ENCODE peak calls at places on chromosomes 6 and 20, in ten cellular contexts. C is naive B cell; Z is stimulated activated CD4-positive, alpha-beta T cell treated with anti-CD3 and anti-CD28 coated beads, Interleukin-2, amount 100 ng/mL, for 48 hours; V is activated T-helper 1 cell treated with anti-CD3 and anti-CD28 coated beads, Interleukin-2, amount 50 U/mL, for 16 hours; A is ovary; I is tibial nerve; P is LoVo; K is PC-3; H is IMR-90; S is progenitor cell of endocrine pancreas. D is an unnamed sample.

GRCh38 chr6:136822379-136823127 is at the start of gene PEX7:
- DNase-seq in V (peak), S (peak), K (peak), P (peak), H (peak), A (peak), Z (peak), I (peak), C (peak), D (peak)

GRCh38 chr6:72048080-72048479 is 161.7 kb downstream of the RIMS1 start:
- DNase-seq in Z (no peak), H (no peak), S (no peak), C (no peak), A (no peak), V (no peak), I (no peak), P (no peak), K (no peak), D (no peak)

GRCh38 chr6:159104163-159104885 is 59.5 kb upstream of the TAGAP start:
- DNase-seq in H (peak), Z (peak), K (peak), V (peak), P (peak), C (peak), I (no peak), S (peak), A (peak), D (peak)

GRCh38 chr6:31308050-31308844 is 36.4 kb upstream of the HLA-C start:
- DNase-seq in P (peak), I (no peak), V (peak), A (no peak), K (no peak), S (peak), Z (peak), H (no peak), C (peak), D (no peak)

GRCh38 chr6:15872252-15873103 is 209.7 kb upstream of the DTNBP1 start:
- DNase-seq in H (no peak), P (no peak), S (no peak), A (no peak), I (no peak), C (no peak), K (no peak), V (no peak), Z (no peak), D (no peak)

GRCh38 chr6:122246906-122247658 is 152.4 kb upstream of the HSF2 start:
- DNase-seq in S (no peak), Z (no peak), H (no peak), A (no peak), C (no peak), V (no peak), I (no peak), K (no peak), P (no peak), D (no peak)

GRCh38 chr6:166008441-166009369 is 158.9 kb downstream of the TBXT start:
- DNase-seq in I (no peak), K (no peak), P (no peak), H (peak), S (peak), Z (no peak), C (no peak), V (no peak), A (peak), D (no peak)

GRCh38 chr20:17654649-17655285 is 27.3 kb downstream of the RRBP1 start:
- DNase-seq in S (peak), K (peak), H (peak), Z (no peak), A (peak), V (no peak), C (no peak), P (no peak), I (peak), D (peak)

GRCh38 chr6:125250511-125250910 is 51.3 kb downstream of the HDDC2 start:
- DNase-seq in S (no peak), P (no peak), K (no peak), H (no peak), V (no peak), I (no peak), C (no peak), Z (no peak), A (no peak), D (no peak)

GRCh38 chr6:43246301-43247114 is 3.2 kb downstream of the TTBK1 start:
- DNase-seq in I (no peak), V (no peak), C (no peak), K (no peak), H (no peak), S (peak), P (peak), Z (no peak), A (no peak), D (no peak)

GRCh38 chr6:1385129-1386042 is 4.0 kb upstream of the FOXF2 start:
- DNase-seq in C (no peak), Z (no peak), H (no peak), A (no peak), I (no peak), S (no peak), V (no peak), P (no peak), K (no peak), D (no peak)

GRCh38 chr6:143536866-143537691 is 25.6 kb upstream of the FUCA2 start:
- DNase-seq in S (peak), A (peak), Z (peak), V (peak), H (peak), K (peak), P (peak), I (peak), C (peak), D (peak)

GRCh38 chr20:49750611-49751396 is 37.1 kb upstream of the B4GALT5 start:
- DNase-seq in S (no peak), K (no peak), V (no peak), H (no peak), P (no peak), Z (no peak), I (no peak), A (no peak), C (no peak), D (no peak)

GRCh38 chr20:23928788-23929187 is 49.2 kb upstream of the CST5 start:
- DNase-seq in A (no peak), P (no peak), C (no peak), I (no peak), V (no peak), S (no peak), Z (no peak), H (no peak), K (peak), D (no peak)

GRCh38 chr20:53751394-53752368 is 158.0 kb upstream of the ZNF217 start:
- DNase-seq in K (peak), H (no peak), I (no peak), V (no peak), C (peak), A (no peak), S (no peak), Z (no peak), P (no peak), D (no peak)

GRCh38 chr6:43951063-43951755 is 176.0 kb downstream of the MRPL14 start:
- DNase-seq in Z (no peak), C (no peak), I (no peak), H (no peak), K (peak), S (peak), V (no peak), A (peak), P (no peak), D (peak)

GRCh38 chr6:131381052-131381451 is 192.0 kb upstream of the ARG1 start:
- DNase-seq in I (no peak), Z (no peak), S (no peak), A (no peak), H (no peak), K (no peak), P (no peak), C (no peak), V (no peak), D (no peak)

GRCh38 chr6:35300848-35301247 is 3.2 kb downstream of the DEF6 start:
- DNase-seq in H (no peak), S (no peak), Z (no peak), C (no peak), A (no peak), K (no peak), P (no peak), I (no peak), V (peak), D (no peak)

GRCh38 chr6:51028271-51028670 is 209.6 kb downstream of the TFAP2B start:
- DNase-seq in A (no peak), K (peak), I (no peak), S (no peak), Z (no peak), C (no peak), P (no peak), V (no peak), H (no peak), D (no peak)

GRCh38 chr6:46901747-46902362 is 19.9 kb downstream of the ADGRF5 start:
- DNase-seq in V (no peak), A (no peak), P (no peak), C (no peak), H (no peak), Z (no peak), K (peak), I (no peak), S (no peak), D (no peak)

GRCh38 chr6:170176621-170177382 is 114.1 kb downstream of the DLL1 start:
- DNase-seq in K (no peak), P (no peak), C (no peak), S (no peak), I (no peak), H (no peak), A (peak), V (no peak), Z (no peak), D (no peak)

GRCh38 chr6:128803911-128804310 is 79.0 kb upstream of the LAMA2 start:
- DNase-seq in P (no peak), A (no peak), S (no peak), K (peak), C (no peak), Z (no peak), V (no peak), H (peak), I (no peak), D (peak)

GRCh38 chr20:59179988-59180387 is 16.4 kb downstream of the ZNF831 start:
- DNase-seq in A (no peak), K (no peak), H (no peak), Z (no peak), I (no peak), P (no peak), S (no peak), V (no peak), C (no peak), D (no peak)

GRCh38 chr6:79646006-79646405 is 14.9 kb downstream of the SH3BGRL2 start:
- DNase-seq in P (no peak), K (no peak), A (no peak), C (no peak), S (no peak), V (no peak), Z (no peak), H (no peak), I (no peak), D (no peak)

GRCh38 chr6:43203029-43203717 is 21.2 kb downstream of the CUL9 start:
- DNase-seq in V (no peak), H (no peak), Z (no peak), S (no peak), K (no peak), A (no peak), I (no peak), C (no peak), P (no peak), D (no peak)

GRCh38 chr20:10404959-10405530 is 29.0 kb downstream of the MKKS start:
- DNase-seq in P (no peak), H (no peak), S (no peak), Z (no peak), A (no peak), C (no peak), K (no peak), V (no peak), I (no peak), D (no peak)

GRCh38 chr6:111358454-111358853 is 124.6 kb downstream of the REV3L start:
- DNase-seq in P (no peak), V (no peak), K (peak), I (no peak), Z (no peak), S (no peak), H (peak), A (no peak), C (no peak), D (no peak)

GRCh38 chr6:71038966-71039365 is 82.1 kb upstream of the B3GAT2 start:
- DNase-seq in Z (no peak), I (no peak), S (no peak), P (no peak), H (no peak), K (no peak), C (no peak), A (no peak), V (no peak), D (no peak)

GRCh38 chr6:104182811-104183210 is 676.9 kb downstream of the HACE1 start:
- DNase-seq in P (no peak), V (no peak), C (no peak), S (no peak), Z (no peak), K (peak), I (no peak), A (no peak), H (no peak), D (no peak)

GRCh38 chr6:98775205-98775604 is 59.2 kb upstream of the POU3F2 start:
- DNase-seq in C (no peak), V (no peak), Z (no peak), K (no peak), I (no peak), H (no peak), P (no peak), A (no peak), S (no peak), D (no peak)

GRCh38 chr20:58177799-58178198 is 50.7 kb downstream of the ANKRD60 start:
- DNase-seq in V (no peak), S (no peak), H (no peak), I (no peak), Z (no peak), K (no peak), A (no peak), C (no peak), P (no peak), D (no peak)

GRCh38 chr6:157946865-157947532 is 34.7 kb upstream of the SYNJ2 start:
- DNase-seq in I (no peak), C (peak), V (no peak), K (peak), Z (no peak), S (no peak), P (no peak), H (peak), A (no peak), D (peak)

GRCh38 chr6:109910571-109910970 is 67.5 kb upstream of the GPR6 start:
- DNase-seq in I (no peak), Z (no peak), C (no peak), K (no peak), S (no peak), P (no peak), A (no peak), V (no peak), H (no peak), D (no peak)

GRCh38 chr20:4164246-4164645 is 148.9 kb upstream of the RNF24 start:
- DNase-seq in Z (no peak), K (no peak), I (no peak), H (no peak), A (no peak), V (no peak), C (no peak), S (no peak), P (no peak), D (no peak)